ENCODE peak calls at places on chromosomes 11 and 22, in six cellular contexts. K is DMS 273 treated with DMSO at 0.1 percent for 48 hours; D is SK-MEL-5; F is neural progenitor cell; B is stimulated activated CD8-positive, alpha-beta memory T cell treated with anti-CD3 and anti-CD28 coated beads, Interleukin-2, amount 100 ng/mL, for 1 hour; C is bronchial epithelial cell. I is an unnamed sample.

GRCh38 chr11:97537407-97538150 is 1147.8 kb downstream of the JRKL start:
- DNase-seq in K (no peak), D (no peak), F (no peak), B (no peak), C (no peak), I (no peak)

GRCh38 chr11:32210601-32211000 is 119.7 kb downstream of the RCN1 start:
- DNase-seq in K (no peak), D (no peak), F (no peak), B (no peak), C (peak; percentile 44), I (no peak)

GRCh38 chr11:67158241-67158640 is 39.2 kb downstream of the KDM2A start:
- DNase-seq in K (no peak), D (no peak), F (no peak), B (no peak), C (no peak), I (no peak)

GRCh38 chr11:66546966-66547661 is 411 bp downstream of the ACTN3 start:
- DNase-seq in K (no peak), D (no peak), F (peak; percentile 67), B (no peak), C (no peak), I (peak; percentile 76)

GRCh38 chr22:49880281-49880680 is 26.6 kb downstream of the ZBED4 start:
- DNase-seq in K (no peak), D (no peak), F (no peak), B (no peak), C (no peak), I (no peak)

GRCh38 chr11:396511-396947 is 2.5 kb downstream of the PKP3 start:
- DNase-seq in K (no peak), D (no peak), F (no peak), B (no peak), C (no peak), I (no peak)

GRCh38 chr11:108199446-108200321 is 22.8 kb downstream of the NPAT start:
- DNase-seq in K (no peak), D (peak; percentile 91), F (no peak), B (no peak), C (peak; percentile 97), I (no peak)

GRCh38 chr22:39992088-39992826 is 2.5 kb upstream of the FAM83F start:
- DNase-seq in K (no peak), D (no peak), F (no peak), B (no peak), C (no peak), I (no peak)

GRCh38 chr11:118921121-118921928 is 4.4 kb downstream of the BCL9L start:
- DNase-seq in K (no peak), D (peak; percentile 39), F (peak; percentile 77), B (no peak), C (peak; percentile 83), I (peak; percentile 81)

GRCh38 chr22:44667829-44668189 is 34.2 kb upstream of the PRR5 start:
- DNase-seq in K (no peak), D (no peak), F (no peak), B (peak; percentile 41), C (no peak), I (no peak)

GRCh38 chr11:129189646-129190045 is 2.5 kb downstream of the ARHGAP32 start:
- DNase-seq in K (no peak), D (no peak), F (no peak), B (no peak), C (peak; percentile 15), I (no peak)

GRCh38 chr11:85182437-85183109 is 444.6 kb downstream of the DLG2 start:
- DNase-seq in K (no peak), D (peak; percentile 71), F (peak; percentile 65), B (no peak), C (peak; percentile 22), I (no peak)

GRCh38 chr22:49044776-49045175 is 782.9 kb downstream of the BRD1 start:
- DNase-seq in K (no peak), D (no peak), F (no peak), B (no peak), C (no peak), I (no peak)

GRCh38 chr11:71349627-71350026 is 97.2 kb upstream of the SHANK2 start:
- DNase-seq in K (no peak), D (no peak), F (no peak), B (no peak), C (no peak), I (no peak)

GRCh38 chr11:116648229-116649174 is 124.3 kb downstream of the BUD13 start:
- DNase-seq in K (no peak), D (no peak), F (no peak), B (no peak), C (no peak), I (no peak)

GRCh38 chr11:111941963-111942362 is 4.8 kb downstream of the DIXDC1 start:
- DNase-seq in K (peak; percentile 88), D (no peak), F (no peak), B (no peak), C (peak; percentile 64), I (no peak)

GRCh38 chr22:43114958-43115357 is 4.4 kb downstream of the BIK start:
- DNase-seq in K (no peak), D (no peak), F (no peak), B (no peak), C (no peak), I (no peak)

GRCh38 chr22:33476716-33477115 is 418.5 kb upstream of the SYN3 start:
- DNase-seq in K (no peak), D (peak; percentile 27), F (no peak), B (no peak), C (no peak), I (no peak)

GRCh38 chr11:129894281-129895125 is 875 bp downstream of the NFRKB start:
- DNase-seq in K (no peak), D (peak; percentile 4), F (no peak), B (no peak), C (peak; percentile 27), I (no peak)

GRCh38 chr22:30880847-30881246 is 87.7 kb downstream of the MORC2 start:
- DNase-seq in K (no peak), D (no peak), F (no peak), B (no peak), C (no peak), I (no peak)

GRCh38 chr22:45202333-45203149 is 38.2 kb downstream of the KIAA0930 start:
- DNase-seq in K (no peak), D (peak; percentile 46), F (no peak), B (no peak), C (no peak), I (no peak)

GRCh38 chr11:120969993-120970392 is 53.9 kb upstream of the TBCEL start:
- DNase-seq in K (no peak), D (no peak), F (no peak), B (no peak), C (no peak), I (no peak)

GRCh38 chr11:44711113-44711512 is 15.6 kb upstream of the TSPAN18 start:
- DNase-seq in K (peak; percentile 20), D (no peak), F (peak; percentile 91), B (no peak), C (no peak), I (no peak)

GRCh38 chr11:9138133-9138453 is 46.7 kb upstream of the SCUBE2 start:
- DNase-seq in K (no peak), D (no peak), F (no peak), B (no peak), C (no peak), I (no peak)

GRCh38 chr22:23875801-23876200 is 18.1 kb downstream of the SLC2A11 start:
- DNase-seq in K (no peak), D (no peak), F (no peak), B (no peak), C (no peak), I (no peak)

GRCh38 chr11:115222218-115222862 is 281.9 kb downstream of the CADM1 start:
- DNase-seq in K (peak; percentile 2), D (no peak), F (peak; percentile 34), B (no peak), C (peak; percentile 99), I (no peak)

GRCh38 chr11:115645631-115646271 is 141.5 kb upstream of the CADM1 start:
- DNase-seq in K (no peak), D (no peak), F (peak; percentile 89), B (no peak), C (no peak), I (no peak)

GRCh38 chr11:118341749-118342489 is 586 bp downstream of the CD3D start:
- DNase-seq in K (no peak), D (no peak), F (no peak), B (no peak), C (peak; percentile 41), I (no peak)

GRCh38 chr11:10208045-10208674 is 85.9 kb downstream of the SBF2 start:
- DNase-seq in K (peak; percentile 2), D (peak; percentile 67), F (peak; percentile 55), B (no peak), C (peak; percentile 64), I (no peak)

GRCh38 chr11:44030276-44030932 is 17.4 kb upstream of the ACCSL start:
- DNase-seq in K (no peak), D (peak; percentile 21), F (peak; percentile 78), B (no peak), C (peak; percentile 8), I (no peak)

GRCh38 chr11:2202071-2202899 is 30.7 kb upstream of the TH start:
- DNase-seq in K (no peak), D (no peak), F (no peak), B (no peak), C (peak; percentile 73), I (peak; percentile 79)

GRCh38 chr11:106222626-106223025 is 145.2 kb downstream of the AASDHPPT start:
- DNase-seq in K (no peak), D (no peak), F (no peak), B (no peak), C (no peak), I (no peak)

GRCh38 chr22:31490496-31490925 is 869 bp upstream of the EIF4ENIF1 start:
- DNase-seq in K (no peak), D (peak; percentile 68), F (peak; percentile 43), B (no peak), C (peak; percentile 70), I (peak; percentile 78)

GRCh38 chr11:12701815-12702214 is 27.6 kb downstream of the TEAD1 start:
- DNase-seq in K (no peak), D (no peak), F (no peak), B (no peak), C (no peak), I (no peak)

GRCh38 chr22:37064553-37064952 is 13.0 kb downstream of the KCTD17 start:
- DNase-seq in K (no peak), D (no peak), F (no peak), B (no peak), C (no peak), I (no peak)

GRCh38 chr11:85953491-85954143 is 98.4 kb downstream of the CCDC83 start:
- DNase-seq in K (no peak), D (no peak), F (no peak), B (no peak), C (no peak), I (no peak)

GRCh38 chr22:29625090-29625825 is 21.8 kb downstream of the NF2 start:
- DNase-seq in K (no peak), D (peak; percentile 81), F (peak; percentile 62), B (no peak), C (peak; percentile 64), I (no peak)

I was measured in left lung.